ENCODE peak calls at places on chromosomes 3 and 15, in seven cellular contexts. B is body of pancreas, X is GM12892, M is esophagus squamous epithelium, O is transverse colon, U is right lobe of liver, R is HepG2. E is an unnamed sample.

GRCh38 chr3:42014949-42015533 is 53.1 kb upstream of the ULK4 start:
- DNase-seq in U (peak), R (peak), B (peak), X (no peak), M (no peak), O (peak), E (peak)

GRCh38 chr3:48636149-48636548 is 888 bp upstream of the SLC26A6 start:
- DNase-seq in R (no peak), X (no peak), M (no peak), U (no peak), B (no peak), O (no peak), E (no peak)

GRCh38 chr15:77654975-77655374 is 22.3 kb upstream of the LINGO1 start:
- DNase-seq in B (no peak), M (no peak), O (peak), R (peak), X (no peak), U (no peak), E (peak)

GRCh38 chr3:36701903-36702374 is 62.4 kb downstream of the DCLK3 start:
- DNase-seq in X (no peak), M (no peak), R (no peak), U (no peak), O (no peak), B (no peak), E (peak)

GRCh38 chr3:17070560-17070959 is 185.8 kb downstream of the PLCL2 start:
- DNase-seq in M (no peak), R (no peak), X (no peak), U (peak), B (peak), O (peak), E (no peak)

GRCh38 chr3:65914740-65915366 is 123.9 kb downstream of the MAGI1 start:
- DNase-seq in X (no peak), M (no peak), U (no peak), O (no peak), R (no peak), B (no peak), E (no peak)

GRCh38 chr3:5330152-5330810 is 142.8 kb downstream of the EDEM1 start:
- DNase-seq in U (no peak), O (no peak), X (no peak), M (no peak), R (peak), B (no peak), E (no peak)

GRCh38 chr3:56776551-56776950 is 25.2 kb downstream of the ARHGEF3 start:
- DNase-seq in U (no peak), X (no peak), O (no peak), M (no peak), B (no peak), R (no peak), E (no peak)

GRCh38 chr15:52005748-52006701 is 13.0 kb upstream of the MAPK6 start:
- DNase-seq in X (no peak), B (no peak), O (no peak), R (peak), U (no peak), M (no peak), E (peak)

GRCh38 chr3:197407053-197407452 is 108.6 kb upstream of the DLG1 start:
- DNase-seq in R (no peak), U (no peak), O (no peak), M (no peak), X (no peak), B (no peak), E (no peak)

GRCh38 chr3:58383476-58383875 is 50.2 kb downstream of the PDHB start:
- DNase-seq in O (no peak), U (no peak), R (no peak), M (no peak), X (no peak), B (no peak), E (no peak)

GRCh38 chr15:65077981-65078352 is 1.4 kb downstream of the KBTBD13 start:
- DNase-seq in U (no peak), X (no peak), M (no peak), O (peak), B (peak), R (no peak), E (peak)

GRCh38 chr3:52121459-52121795 is 32.8 kb downstream of the POC1A start:
- DNase-seq in X (no peak), R (no peak), U (no peak), O (peak), M (no peak), B (peak), E (no peak)

GRCh38 chr3:187913617-187914033 is 168.4 kb upstream of the BCL6 start:
- DNase-seq in B (no peak), U (no peak), O (peak), X (no peak), R (no peak), M (no peak), E (no peak)

GRCh38 chr3:99509224-99509623 is 129.2 kb upstream of the COL8A1 start:
- DNase-seq in U (no peak), M (no peak), O (no peak), X (no peak), B (no peak), R (no peak), E (no peak)

GRCh38 chr3:185880600-185880999 is 55.8 kb upstream of the IGF2BP2 start:
- DNase-seq in O (no peak), X (no peak), B (no peak), M (no peak), U (no peak), R (no peak), E (no peak)

GRCh38 chr3:160399347-160400047 is at the start of gene SMC4:
- DNase-seq in U (peak), R (peak), O (peak), X (peak), M (peak), B (peak), E (peak)

GRCh38 chr3:185318136-185318535 is 44.8 kb upstream of the MAP3K13 start:
- DNase-seq in O (no peak), U (no peak), B (no peak), M (no peak), X (no peak), R (peak), E (no peak)

GRCh38 chr3:13420051-13420816 is at the start of gene NUP210:
- DNase-seq in B (peak), U (peak), X (peak), R (peak), O (peak), M (no peak), E (peak)

GRCh38 chr3:14452676-14453367 is 50.4 kb downstream of the SLC6A6 start:
- DNase-seq in R (no peak), U (peak), B (peak), X (no peak), O (peak), M (peak), E (no peak)

GRCh38 chr3:57038466-57039164 is 21.8 kb upstream of the SPATA12 start:
- DNase-seq in X (no peak), R (no peak), B (no peak), O (no peak), M (no peak), U (no peak), E (no peak)

GRCh38 chr15:31280037-31280830 is 46.4 kb upstream of the KLF13 start:
- DNase-seq in U (peak), R (peak), B (peak), O (peak), M (no peak), X (no peak), E (no peak)

GRCh38 chr3:147409143-147410121 is at the start of gene ZIC1:
- DNase-seq in X (no peak), B (no peak), M (no peak), R (no peak), U (no peak), O (no peak), E (no peak)

GRCh38 chr15:60372223-60372622 is 25.6 kb downstream of the ANXA2 start:
- DNase-seq in R (no peak), X (no peak), M (no peak), B (no peak), U (no peak), O (no peak), E (no peak)

GRCh38 chr3:117193390-117193789 is 483.8 kb downstream of the TUSC7 start:
- DNase-seq in O (no peak), X (no peak), M (no peak), U (no peak), B (no peak), R (no peak), E (no peak)

DNA sequence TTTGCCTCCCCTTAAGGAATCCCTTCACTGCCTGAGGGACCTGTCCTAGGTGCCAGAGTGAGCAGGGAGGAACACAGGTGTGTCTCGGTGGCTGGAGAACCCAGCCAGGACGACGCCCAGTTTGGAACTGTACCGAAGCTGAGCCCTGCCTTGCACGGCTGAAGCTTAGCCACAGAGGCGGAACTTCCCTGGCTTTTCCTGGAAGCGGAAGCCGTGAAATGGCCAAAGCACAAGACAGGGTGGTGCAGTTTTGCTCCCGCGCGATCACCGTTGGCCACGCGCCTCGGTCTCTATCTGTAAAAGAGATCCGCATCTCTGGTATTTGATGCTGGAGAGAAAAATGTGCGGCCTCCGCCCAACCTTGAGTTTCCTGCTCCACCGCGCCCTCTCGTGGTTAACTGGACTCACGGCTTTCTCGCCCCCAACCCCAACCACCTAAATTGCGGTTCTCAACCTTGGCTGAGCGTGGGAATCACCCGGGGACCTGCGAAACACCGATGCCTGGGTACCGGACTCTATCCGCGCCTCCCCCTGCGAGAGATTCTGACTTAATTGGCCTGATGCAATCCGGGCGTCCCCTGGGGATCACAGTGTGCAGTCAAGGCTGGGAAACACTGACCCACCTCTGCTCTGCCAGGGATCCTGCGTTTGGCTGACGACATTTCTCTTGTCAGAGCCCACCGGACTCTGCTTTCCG is 70.7 kb upstream of the ABHD2 start:
- DNase-seq in B (peak), X (peak), U (peak), R (peak), O (peak), M (no peak), E (peak)
- TF ChIP-seq POLR2A in B (no peak), X (no peak), U (no peak), R (no peak), O (no peak), M (no peak), E (no peak)

GRCh38 chr15:24956131-24956838 is 1.5 kb downstream of the SNRPN start:
- DNase-seq in X (peak), M (no peak), U (peak), R (peak), B (peak), O (peak), E (peak)
- TF ChIP-seq POLR2A in X (peak), M (no peak), U (peak), R (peak), B (peak), O (peak), E (peak)

GRCh38 chr3:9792405-9793160 is at the start of the genes ARPC4 and TADA3:
- DNase-seq in B (peak), O (peak), U (peak), R (peak), M (peak), X (peak), E (peak)
- TF ChIP-seq POLR2A in B (peak), O (peak), U (peak), R (peak), M (no peak), X (peak), E (peak)

GRCh38 chr15:79938143-79938542 is 32.9 kb downstream of the BCL2A1 start:
- DNase-seq in U (no peak), B (no peak), R (no peak), O (no peak), X (no peak), M (no peak), E (no peak)
- TF ChIP-seq POLR2A in U (no peak), B (no peak), R (no peak), O (no peak), X (no peak), M (no peak), E (no peak)

DNA sequence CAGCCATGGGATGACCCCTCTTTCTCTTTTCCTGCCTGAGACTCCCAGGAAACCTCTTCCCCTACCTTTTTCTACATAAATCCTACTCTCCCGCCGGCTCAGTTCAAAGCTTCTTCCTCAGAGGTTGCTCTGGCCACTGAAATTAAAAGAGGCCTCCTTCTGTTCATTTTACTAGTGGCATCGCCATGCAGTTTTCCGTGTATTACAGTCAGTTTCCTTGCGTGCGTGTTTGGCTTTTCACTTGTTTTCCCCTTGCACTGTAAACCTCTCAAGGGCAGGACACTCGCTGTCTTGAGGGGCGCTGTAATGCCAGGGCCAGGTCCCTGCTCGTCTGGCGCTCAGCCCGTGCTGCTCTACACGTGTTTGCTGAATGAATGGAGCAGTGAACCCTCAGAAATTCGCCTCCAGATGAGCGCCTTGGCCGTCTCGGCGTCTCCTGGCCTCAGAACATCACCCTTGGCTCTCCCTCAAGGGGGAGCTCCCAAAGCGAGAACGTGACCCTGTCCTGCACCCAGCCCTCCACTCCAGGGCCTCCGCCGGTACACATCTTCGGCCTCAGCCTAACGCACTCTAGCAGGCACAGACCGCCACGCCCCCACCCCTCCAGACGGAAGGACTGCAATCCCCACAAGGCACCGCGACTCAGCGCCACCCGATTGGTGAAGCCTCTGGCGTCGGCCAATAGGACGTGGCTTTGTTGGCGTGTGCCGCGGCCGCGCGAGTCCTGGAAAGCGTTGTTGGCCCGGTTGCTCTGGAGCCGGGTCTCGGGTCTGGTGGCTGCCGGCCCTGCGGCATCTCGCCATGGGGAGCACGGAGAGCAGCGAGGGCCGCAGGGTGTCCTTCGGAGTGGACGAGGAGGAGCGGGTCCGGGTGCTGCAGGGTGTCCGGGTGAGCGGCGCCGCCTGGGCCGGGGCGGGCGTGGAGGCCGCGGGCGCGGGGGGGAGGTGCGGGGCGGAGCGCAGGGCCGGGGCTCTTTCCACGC is at the start of gene CHCHD6:
- DNase-seq in X (peak), O (peak), B (peak), R (peak), M (peak), U (peak), E (peak)
- TF ChIP-seq POLR2A in X (no peak), O (no peak), B (no peak), R (peak), M (no peak), U (no peak), E (no peak)

DNA sequence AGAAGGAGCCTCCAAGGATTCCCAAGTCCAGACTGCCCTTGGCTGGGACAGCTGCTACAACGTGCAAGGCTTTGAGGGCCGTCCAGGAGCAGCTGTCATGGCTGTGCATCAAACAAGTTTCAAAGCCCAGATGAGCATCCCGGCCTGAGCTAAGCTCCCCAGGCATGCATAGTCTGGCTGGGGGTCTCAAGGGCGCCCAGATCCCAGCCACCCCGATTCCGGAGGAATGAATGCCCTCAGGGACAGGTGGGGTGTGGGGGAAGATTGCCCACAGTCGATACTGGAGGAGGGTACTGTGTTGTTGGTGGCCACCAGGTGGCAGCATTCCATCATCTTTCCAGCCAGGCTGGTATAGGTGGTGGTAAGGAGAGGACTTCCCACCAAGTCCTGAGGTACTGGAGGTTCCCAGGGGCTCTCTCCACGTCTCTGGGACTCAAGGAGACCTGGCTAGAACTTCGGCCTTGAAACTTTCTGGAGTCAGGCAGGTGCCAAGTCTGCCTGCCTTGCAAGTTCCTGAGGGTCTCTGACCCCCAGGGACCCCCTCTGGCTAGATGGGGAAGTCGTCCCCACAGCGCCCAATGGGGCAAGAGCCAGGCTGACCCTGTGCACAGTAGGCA is 32.8 kb downstream of the RBM5 start:
- DNase-seq in X (peak), B (peak), R (peak), M (no peak), O (peak), U (peak), E (peak)
- TF ChIP-seq POLR2A in X (peak), B (peak), R (peak), M (no peak), O (no peak), U (no peak), E (peak)

E was measured in erythroblast.